ENCODE peak calls at places on chromosomes 13 and 19, in nine cellular contexts. T, L, N, B, O, C, G, F and S are unnamed samples.

GRCh38 chr19:21571316-21571715 is 65.9 kb downstream of the ZNF429 start:
- DNase-seq in O (no peak), G (no peak), N (no peak), F (no peak), B (no peak), L (no peak), C (no peak), T (no peak), S (no peak)

GRCh38 chr13:32894589-32895001 is 121.6 kb upstream of the KL start:
- DNase-seq in B (no peak), O (no peak), L (no peak), N (no peak), C (no peak), T (no peak), F (no peak), G (no peak), S (peak; percentile 41)

GRCh38 chr13:33235078-33235477 is 50.5 kb downstream of the STARD13 start:
- DNase-seq in N (peak; percentile 35), C (peak; percentile 60), G (no peak), O (no peak), F (no peak), L (no peak), B (no peak), T (no peak), S (no peak)

GRCh38 chr13:79918620-79919019 is 422.3 kb downstream of the SPRY2 start:
- DNase-seq in F (no peak), O (no peak), N (no peak), T (no peak), G (no peak), L (no peak), C (no peak), B (no peak), S (no peak)

GRCh38 chr19:31574251-31574973 is 225.2 kb upstream of the TSHZ3 start:
- DNase-seq in G (no peak), T (no peak), F (no peak), C (no peak), O (no peak), L (no peak), N (no peak), B (no peak), S (no peak)

GRCh38 chr19:23771761-23772667 is 13.3 kb upstream of the ZNF681 start:
- DNase-seq in F (no peak), C (no peak), B (no peak), G (no peak), T (no peak), O (no peak), N (no peak), L (peak; percentile 11), S (no peak)

GRCh38 chr13:77390391-77390790 is 63.5 kb upstream of the MYCBP2 start:
- DNase-seq in G (no peak), F (no peak), L (peak; percentile 24), N (no peak), T (no peak), B (no peak), C (no peak), O (no peak), S (no peak)

GRCh38 chr19:30393046-30393445 is 20.9 kb downstream of the ZNF536 start:
- DNase-seq in F (no peak), T (no peak), N (no peak), L (no peak), O (peak; percentile 35), C (no peak), G (no peak), B (no peak), S (no peak)

GRCh38 chr13:84570831-84571230 is 688.6 kb upstream of the SLITRK1 start:
- DNase-seq in C (no peak), G (no peak), T (no peak), L (no peak), N (no peak), B (no peak), O (no peak), F (no peak), S (no peak)